ENCODE peak calls at places on chromosomes 2 and 18, in eight cellular contexts. X is heart left ventricle, Q is fibroblast of lung, M is AG04450, W is sigmoid colon, K is GM23338, G is mucosa of descending colon, J is right lobe of liver. E is an unnamed sample.

GRCh38 chr2:39642054-39642742 is 23.5 kb upstream of the TMEM178A start:
- DNase-seq in J (no peak), M (peak), G (no peak), K (no peak), X (no peak), Q (peak), W (no peak), E (no peak)

GRCh38 chr2:86227685-86228084 is 28.4 kb downstream of the MRPL35 start:
- DNase-seq in Q (no peak), J (no peak), G (no peak), K (no peak), W (no peak), M (no peak), X (no peak), E (no peak)

GRCh38 chr2:190533968-190534309 is 583 bp downstream of the NEMP2 start:
- DNase-seq in G (no peak), J (peak), M (no peak), Q (no peak), X (no peak), W (no peak), K (no peak), E (no peak)

GRCh38 chr2:99710720-99711612 is 221.1 kb upstream of the REV1 start:
- DNase-seq in Q (peak), M (no peak), X (no peak), W (no peak), J (no peak), G (no peak), K (peak), E (no peak)

GRCh38 chr2:118784860-118785259 is 62.6 kb downstream of the EN1 start:
- DNase-seq in G (no peak), J (no peak), Q (no peak), M (no peak), W (no peak), X (no peak), K (no peak), E (no peak)

GRCh38 chr2:174300114-174300513 is 34.6 kb upstream of the SP9 start:
- DNase-seq in M (no peak), W (no peak), Q (peak), X (no peak), J (no peak), G (no peak), K (no peak), E (no peak)

GRCh38 chr2:239166201-239166834 is 234.5 kb downstream of the HDAC4 start:
- DNase-seq in J (peak), K (no peak), W (peak), X (peak), G (peak), M (no peak), Q (no peak), E (peak)

GRCh38 chr2:147045113-147045512 is 799.7 kb upstream of the ACVR2A start:
- DNase-seq in J (peak), X (no peak), W (no peak), Q (peak), M (no peak), K (peak), G (no peak), E (no peak)

GRCh38 chr2:30454571-30454970 is 7.5 kb downstream of the LCLAT1 start:
- DNase-seq in J (no peak), K (no peak), X (no peak), W (no peak), G (no peak), Q (no peak), M (no peak), E (no peak)

GRCh38 chr2:201275991-201276390 is 15.7 kb downstream of the CASP8 start:
- DNase-seq in Q (no peak), W (no peak), J (no peak), K (peak), X (no peak), M (no peak), G (no peak), E (no peak)

GRCh38 chr2:173803344-173803893 is 161.8 kb downstream of the SP3 start:
- DNase-seq in M (no peak), J (no peak), G (no peak), X (no peak), W (no peak), Q (no peak), K (no peak), E (no peak)

GRCh38 chr2:202140522-202141292 is 67.7 kb downstream of the KIAA2012 start:
- DNase-seq in Q (peak), K (no peak), W (no peak), M (no peak), J (no peak), X (no peak), G (no peak), E (no peak)

GRCh38 chr18:59846814-59847490 is 52.8 kb upstream of the PMAIP1 start:
- DNase-seq in K (peak), Q (peak), G (peak), W (peak), X (no peak), M (peak), J (no peak), E (no peak)

GRCh38 chr2:221555511-221555845 is 16.6 kb downstream of the EPHA4 start:
- DNase-seq in K (peak), X (no peak), W (no peak), G (no peak), M (no peak), Q (no peak), J (no peak), E (no peak)

GRCh38 chr2:122417114-122417513 is 661.7 kb downstream of the TSN start:
- DNase-seq in Q (no peak), M (no peak), X (no peak), G (no peak), K (no peak), W (no peak), J (no peak), E (no peak)

GRCh38 chr2:209005371-209005770 is 418.5 kb upstream of the MAP2 start:
- DNase-seq in W (no peak), Q (no peak), K (no peak), J (no peak), X (no peak), G (no peak), M (no peak), E (no peak)

GRCh38 chr2:162582357-162582798 is 238.4 kb downstream of the GCA start:
- DNase-seq in J (peak), M (no peak), X (no peak), K (no peak), Q (peak), W (no peak), G (no peak), E (no peak)

GRCh38 chr2:71684226-71685072 is 231.1 kb downstream of the DYSF start:
- DNase-seq in G (no peak), Q (no peak), K (no peak), M (no peak), X (peak), J (no peak), W (peak), E (peak)

GRCh38 chr2:197113221-197113831 is 186.8 kb upstream of the PGAP1 start:
- DNase-seq in M (no peak), Q (peak), X (no peak), G (no peak), J (no peak), K (peak), W (no peak), E (no peak)

GRCh38 chr2:123438277-123439050 is 586.6 kb upstream of the CNTNAP5 start:
- DNase-seq in G (no peak), J (no peak), W (no peak), K (no peak), M (no peak), Q (no peak), X (no peak), E (no peak)

GRCh38 chr2:67686254-67686653 is 289.1 kb downstream of the ETAA1 start:
- DNase-seq in M (no peak), Q (no peak), X (no peak), W (no peak), G (no peak), K (no peak), J (no peak), E (no peak)

GRCh38 chr2:112093216-112093615 is 38.1 kb downstream of the TMEM87B start:
- DNase-seq in Q (no peak), X (no peak), K (no peak), M (no peak), G (no peak), W (no peak), J (no peak), E (no peak)

GRCh38 chr2:134433934-134434333 is 180.1 kb downstream of the MGAT5 start:
- DNase-seq in G (no peak), Q (no peak), X (no peak), J (peak), W (no peak), K (no peak), M (no peak), E (no peak)

GRCh38 chr2:20223345-20224190 is 1.4 kb downstream of the SDC1 start:
- DNase-seq in W (no peak), X (peak), M (no peak), Q (peak), K (peak), J (peak), G (peak), E (peak)

GRCh38 chr2:185643434-185643833 is 95.2 kb upstream of the FSIP2 start:
- DNase-seq in J (no peak), X (no peak), Q (peak), G (no peak), W (no peak), M (no peak), K (no peak), E (no peak)

GRCh38 chr18:43680096-43680495 is 402.8 kb upstream of the SYT4 start:
- DNase-seq in M (no peak), X (no peak), J (no peak), Q (peak), W (no peak), K (no peak), G (no peak), E (no peak)

GRCh38 chr2:238097201-238097987 is 2.7 kb upstream of the ESPNL start:
- DNase-seq in K (no peak), Q (no peak), W (no peak), M (no peak), J (peak), X (peak), G (no peak), E (no peak)

GRCh38 chr2:25714740-25715139 is 41.4 kb upstream of the DTNB start:
- DNase-seq in Q (no peak), X (no peak), G (no peak), W (no peak), J (no peak), K (peak), M (no peak), E (no peak)
- TF ChIP-seq CTCF in Q (no peak), X (no peak), G (no peak), W (no peak), J (no peak), K (no peak), M (peak), E (peak)

GRCh38 chr2:192029089-192029488 is 165.6 kb downstream of the TMEFF2 start:
- DNase-seq in M (no peak), K (peak), G (no peak), X (no peak), W (no peak), Q (no peak), J (no peak), E (no peak)
- TF ChIP-seq CTCF in M (peak), K (peak), G (no peak), X (no peak), W (no peak), Q (peak), J (no peak), E (peak)

DNA sequence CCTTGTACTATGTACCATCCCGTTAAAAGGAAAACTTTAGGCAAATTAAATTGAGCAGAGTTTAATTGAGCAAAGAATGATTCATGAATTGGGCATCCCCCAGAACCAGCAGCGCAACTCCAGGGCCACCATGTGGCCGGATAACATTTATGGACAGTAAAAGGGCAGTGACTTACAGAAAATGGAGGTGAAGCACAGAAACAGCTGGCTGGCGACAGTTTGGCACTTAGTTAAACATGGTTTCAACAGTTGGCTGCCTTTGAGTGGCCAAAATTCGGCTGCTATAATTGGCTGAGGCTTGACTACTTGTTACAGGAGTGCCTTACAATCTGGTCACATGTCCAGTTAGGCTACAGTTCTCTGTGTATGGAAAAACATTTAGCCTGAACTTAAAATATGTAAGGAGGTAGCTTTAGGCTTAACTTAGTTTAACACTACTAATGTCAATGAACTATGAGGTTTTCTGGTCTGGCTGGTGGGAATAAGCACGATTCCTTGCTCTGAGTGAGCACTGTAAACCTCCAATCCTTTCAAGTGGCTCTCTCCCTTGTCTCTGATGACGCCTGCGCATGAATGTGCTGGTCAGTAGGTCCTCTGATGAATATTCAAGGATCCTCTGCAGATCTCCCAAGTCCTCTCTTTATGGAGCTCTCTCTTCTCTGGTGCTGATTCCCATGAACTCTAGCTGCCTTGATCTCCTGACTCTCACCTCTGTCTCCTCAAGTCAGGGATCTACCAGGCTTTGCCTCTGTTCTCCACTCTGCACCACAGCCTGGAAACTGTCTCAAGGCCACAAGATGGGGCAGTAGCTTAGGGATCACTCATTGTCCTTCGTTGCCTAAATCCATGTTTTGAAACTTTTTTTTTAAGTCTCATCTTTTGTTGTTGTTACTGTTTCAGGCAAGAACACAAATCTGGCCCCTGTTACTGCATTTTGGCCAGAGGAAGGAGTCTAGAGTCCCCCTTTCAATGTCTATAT is 24.4 kb upstream of the RAB31 start:
- DNase-seq in K (peak), M (no peak), G (no peak), X (no peak), Q (peak), J (no peak), W (no peak), E (no peak)
- TF ChIP-seq CTCF in K (peak), M (peak), G (no peak), X (peak), Q (peak), J (peak), W (no peak), E (peak)

DNA sequence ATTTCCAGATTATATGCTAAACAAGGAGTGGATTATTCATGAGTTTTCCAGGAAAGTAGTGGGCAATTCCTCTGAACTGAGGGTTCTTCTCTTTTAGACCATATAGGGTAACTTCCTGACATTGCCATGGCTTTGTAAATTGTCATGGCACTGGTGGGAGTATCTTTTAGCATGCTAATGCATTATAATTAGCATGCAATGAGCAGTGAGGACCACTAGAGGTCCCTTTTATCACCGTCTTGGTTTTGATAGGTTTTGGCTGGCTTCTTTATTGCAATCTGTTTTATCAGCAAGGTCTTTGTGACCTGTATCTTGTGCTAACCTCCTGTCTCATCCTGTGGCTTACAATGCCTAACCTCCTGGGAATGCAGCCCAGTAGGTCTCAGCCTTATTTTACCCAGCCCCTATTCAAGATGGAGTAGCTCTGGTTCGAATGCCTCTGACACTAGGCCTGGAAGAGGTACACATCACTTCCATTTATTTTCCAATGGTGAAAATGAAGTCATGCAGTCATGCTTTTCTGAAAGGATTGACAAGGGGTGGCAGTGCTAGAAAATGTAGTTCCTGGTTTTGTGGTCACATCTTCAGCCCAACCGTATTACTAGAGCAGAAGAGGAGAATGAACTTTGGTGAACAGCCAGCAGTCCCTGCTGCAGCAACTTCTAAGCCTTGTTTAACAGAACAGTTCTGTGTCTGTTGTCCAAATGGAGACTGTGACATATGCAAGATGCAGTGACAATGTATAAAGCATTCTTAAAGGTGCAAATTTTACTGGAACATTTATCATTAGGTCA is 26.6 kb upstream of the ITGA4 start:
- DNase-seq in K (peak), J (no peak), M (no peak), W (no peak), Q (peak), G (no peak), X (no peak), E (no peak)
- TF ChIP-seq CTCF in K (peak), J (no peak), M (peak), W (no peak), Q (peak), G (no peak), X (peak), E (peak)

GRCh38 chr2:73827018-73827417 is 1.7 kb upstream of the STAMBP start:
- DNase-seq in G (no peak), X (no peak), M (no peak), K (peak), Q (peak), J (no peak), W (no peak), E (no peak)
- TF ChIP-seq CTCF in G (peak), X (no peak), M (peak), K (peak), Q (peak), J (peak), W (peak), E (peak)

GRCh38 chr18:11324510-11324909 is 175.1 kb upstream of the PIEZO2 start:
- DNase-seq in W (no peak), K (no peak), M (no peak), G (no peak), J (no peak), X (no peak), Q (peak), E (no peak)

GRCh38 chr18:11322716-11323115 is 173.3 kb upstream of the PIEZO2 start:
- DNase-seq in X (no peak), G (no peak), Q (no peak), K (peak), J (no peak), W (no peak), M (no peak), E (no peak)

GRCh38 chr18:11322006-11322405 is 172.6 kb upstream of the PIEZO2 start:
- DNase-seq in K (no peak), W (no peak), Q (peak), X (no peak), G (no peak), J (no peak), M (no peak), E (no peak)

GRCh38 chr18:11324956-11325873 is 175.8 kb upstream of the PIEZO2 start:
- DNase-seq in Q (peak), J (no peak), G (no peak), X (no peak), W (no peak), M (no peak), K (no peak), E (no peak)

GRCh38 chr18:11323359-11323819 is 174.0 kb upstream of the PIEZO2 start:
- DNase-seq in K (no peak), G (peak), W (no peak), M (no peak), X (no peak), J (no peak), Q (peak), E (no peak)
- TF ChIP-seq CTCF in K (no peak), G (no peak), W (no peak), M (no peak), X (no peak), J (no peak), Q (no peak), E (peak)

GRCh38 chr18:63520053-63520452 is 22.1 kb upstream of the SERPINB12 start:
- DNase-seq in X (no peak), Q (no peak), M (no peak), G (no peak), W (no peak), J (no peak), K (no peak), E (no peak)
- TF ChIP-seq CTCF in X (no peak), Q (no peak), M (no peak), G (no peak), W (no peak), J (no peak), K (no peak), E (no peak)

GRCh38 chr2:6922201-6922656 is 5.0 kb downstream of the RNF144A start:
- DNase-seq in G (no peak), J (no peak), M (no peak), Q (no peak), X (no peak), W (no peak), K (peak), E (no peak)
- TF ChIP-seq CTCF in G (no peak), J (peak), M (no peak), Q (no peak), X (peak), W (no peak), K (peak), E (peak)

DNA sequence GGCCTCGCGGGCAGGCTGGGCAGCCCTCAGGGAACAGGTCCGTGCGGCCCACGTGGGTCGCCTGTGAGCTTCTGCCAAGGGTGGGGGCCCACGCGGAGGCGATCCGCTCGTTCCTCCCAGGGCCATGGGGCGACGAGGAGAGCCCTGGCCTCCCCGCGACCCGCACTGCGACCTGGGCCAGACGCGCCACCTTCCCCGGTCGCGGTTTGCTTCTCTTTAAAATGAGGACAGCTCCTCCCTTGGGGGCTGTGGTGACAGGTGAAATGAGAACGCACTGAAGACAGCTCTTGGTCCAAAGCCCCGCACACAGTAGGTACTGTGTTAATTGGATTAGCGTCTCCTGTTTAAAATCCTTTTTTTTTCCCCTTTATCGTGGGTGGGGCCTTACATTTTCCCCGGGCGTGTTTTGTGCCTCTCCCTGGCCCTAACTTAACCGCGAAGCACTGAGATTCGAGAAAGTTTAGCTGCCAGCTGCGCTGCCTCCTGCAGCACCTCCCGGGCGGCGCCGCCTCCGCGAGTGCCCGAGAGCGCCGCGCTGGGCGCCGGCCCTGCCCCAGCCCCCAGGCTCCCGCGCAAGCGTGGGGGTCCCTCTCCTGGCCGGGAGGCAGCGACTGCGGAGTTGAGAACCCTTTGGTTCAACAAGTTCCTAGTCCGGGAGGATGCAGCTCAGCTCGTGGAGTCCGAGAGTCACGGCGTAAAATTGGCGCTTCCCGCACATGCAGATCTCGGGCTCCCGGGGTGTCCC is 1.1 kb downstream of the HPCAL1 start:
- DNase-seq in G (peak), J (peak), K (peak), M (no peak), Q (peak), W (no peak), X (peak), E (no peak)
- TF ChIP-seq CTCF in G (no peak), J (no peak), K (no peak), M (peak), Q (peak), W (no peak), X (no peak), E (peak)